ENCODE peak calls at places on chromosome 7, in four cellular contexts. U, C, R and M are unnamed samples.

GRCh38 chr7:45924283-45924682 is 3.2 kb upstream of the IGFBP3 start:
- DNase-seq in U (peak), C (no peak), R (no peak), M (no peak)

GRCh38 chr7:3238525-3239210 is 62.4 kb upstream of the SDK1 start:
- DNase-seq in R (no peak), U (no peak), C (no peak), M (no peak)

GRCh38 chr7:22178735-22179134 is 178.2 kb downstream of the RAPGEF5 start:
- DNase-seq in U (no peak), C (no peak), R (no peak), M (no peak)

GRCh38 chr7:128405345-128406146 is 4.2 kb downstream of the IMPDH1 start:
- DNase-seq in R (peak), U (peak), C (no peak), M (peak)

GRCh38 chr7:140672382-140673062 is at the start of gene ADCK2:
- DNase-seq in C (peak), R (peak), U (peak), M (peak)

GRCh38 chr7:102991540-102992214 is 78.9 kb downstream of the LRRC17 start:
- DNase-seq in C (no peak), U (no peak), R (peak), M (peak)

GRCh38 chr7:92058040-92058439 is 76.2 kb downstream of the CYP51A1 start:
- DNase-seq in U (no peak), R (no peak), C (no peak), M (peak)

GRCh38 chr7:116577320-116577871 is 52.6 kb downstream of the CAV1 start:
- DNase-seq in R (no peak), U (no peak), C (no peak), M (no peak)

GRCh38 chr7:107387077-107387476 is 82.8 kb upstream of the GPR22 start:
- DNase-seq in R (no peak), U (peak), C (no peak), M (no peak)

GRCh38 chr7:148986737-148987009 is 41.6 kb downstream of the PDIA4 start:
- DNase-seq in C (no peak), R (no peak), U (no peak), M (no peak)

GRCh38 chr7:148982596-148983219 is 45.6 kb downstream of the PDIA4 start:
- DNase-seq in C (no peak), R (no peak), U (no peak), M (peak)

GRCh38 chr7:148987010-148987750 is 41.1 kb downstream of the PDIA4 start:
- DNase-seq in U (peak), R (peak), C (peak), M (peak)

GRCh38 chr7:148979827-148980226 is 48.5 kb downstream of the PDIA4 start:
- DNase-seq in R (no peak), C (no peak), U (no peak), M (no peak)

GRCh38 chr7:148983220-148984146 is 44.8 kb downstream of the PDIA4 start:
- DNase-seq in C (no peak), U (peak), R (peak), M (peak)
- H3K27ac ChIP-seq in C (no peak), U (no peak), R (no peak), M (peak)

DNA sequence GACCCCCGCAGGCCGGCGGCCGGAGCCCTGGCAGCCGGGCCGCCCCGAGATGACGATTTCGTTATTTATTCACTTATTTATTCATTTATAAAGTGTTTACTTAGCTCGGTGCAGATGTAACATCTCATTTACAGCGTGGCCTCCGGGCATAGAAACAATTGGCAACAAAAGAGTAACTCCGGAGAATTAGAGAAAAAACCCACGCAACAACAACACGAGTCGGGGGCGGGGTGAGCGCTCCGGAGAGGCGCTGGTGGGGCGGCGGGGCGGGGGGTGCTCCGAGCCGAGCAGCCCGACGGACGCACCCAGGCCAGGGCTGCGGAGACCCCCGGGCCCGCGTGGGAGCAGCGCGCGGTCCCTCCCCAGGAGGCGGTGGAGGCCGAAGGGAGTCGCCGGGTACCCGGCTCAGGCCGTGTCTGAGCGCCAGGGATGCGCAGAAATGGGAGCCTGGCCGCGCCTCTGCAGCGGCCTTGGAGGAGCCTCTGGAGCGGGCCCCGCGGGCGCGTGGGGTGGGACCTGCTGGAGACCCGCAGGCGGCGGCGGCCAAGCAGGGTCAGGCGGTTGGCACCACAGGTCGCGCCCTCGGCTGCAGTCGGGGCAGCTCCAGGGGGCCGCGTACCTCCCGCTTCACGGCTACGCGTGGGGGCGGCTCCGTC is 14.3 kb downstream of the UNCX start:
- DNase-seq in C (no peak), U (no peak), R (no peak), M (no peak)
- H3K4me3 ChIP-seq in C (no peak), U (no peak), R (no peak), M (no peak)

GRCh38 chr7:38034062-38034907 is 113.8 kb downstream of the EPDR1 start:
- DNase-seq in R (no peak), U (no peak), C (no peak), M (peak)
- H3K27ac ChIP-seq in R (no peak), U (no peak), C (no peak), M (no peak)

DNA sequence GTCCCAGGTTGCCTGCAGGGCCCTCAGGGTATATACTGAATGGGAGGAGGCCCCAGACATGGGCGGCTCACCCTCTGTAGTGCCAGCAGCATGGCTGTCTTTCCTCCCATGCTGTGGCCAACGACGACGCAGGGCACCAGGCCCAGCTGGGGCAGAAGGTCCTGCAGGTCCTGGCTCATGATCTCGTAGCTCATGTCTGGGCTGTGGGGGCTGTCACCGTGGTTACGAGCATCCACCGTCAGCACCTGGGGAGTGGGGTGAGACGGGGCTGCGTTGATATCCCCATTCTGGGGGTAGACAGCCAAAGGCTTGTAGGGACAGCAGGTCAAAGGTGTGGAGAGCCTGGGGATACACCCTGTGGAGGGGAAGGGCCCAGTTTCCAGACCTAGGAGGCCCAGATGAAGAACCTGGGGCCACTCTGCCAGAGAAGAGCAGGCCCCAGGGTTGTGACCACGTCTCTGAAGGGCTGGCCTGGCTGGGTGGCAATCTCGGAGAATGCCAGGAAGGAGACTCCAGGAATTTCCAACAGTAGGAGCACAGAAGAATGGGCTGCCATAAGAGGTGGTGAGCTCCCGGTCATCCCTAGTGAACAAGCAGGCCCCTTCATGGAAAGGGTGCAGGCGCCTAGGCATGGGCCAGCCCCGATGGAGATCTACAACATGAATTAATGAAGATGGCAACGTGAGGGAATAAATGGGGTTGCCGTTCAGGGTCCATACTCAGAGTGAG is 947 bp downstream of the ABHD11 start:
- DNase-seq in C (no peak), U (peak), R (no peak), M (no peak)
- H3K4me3 ChIP-seq in C (peak), U (no peak), R (peak), M (peak)

GRCh38 chr7:123673752-123674398 is 18.2 kb downstream of the LMOD2 start:
- DNase-seq in U (no peak), C (no peak), R (no peak), M (no peak)

GRCh38 chr7:123673137-123673732 is 17.6 kb downstream of the LMOD2 start:
- DNase-seq in C (no peak), R (no peak), U (no peak), M (no peak)

GRCh38 chr7:123677316-123677715 is 21.6 kb downstream of the LMOD2 start:
- DNase-seq in C (no peak), R (no peak), U (no peak), M (no peak)

GRCh38 chr7:123674399-123675091 is 18.9 kb downstream of the LMOD2 start:
- DNase-seq in C (no peak), U (no peak), R (no peak), M (no peak)

DNA sequence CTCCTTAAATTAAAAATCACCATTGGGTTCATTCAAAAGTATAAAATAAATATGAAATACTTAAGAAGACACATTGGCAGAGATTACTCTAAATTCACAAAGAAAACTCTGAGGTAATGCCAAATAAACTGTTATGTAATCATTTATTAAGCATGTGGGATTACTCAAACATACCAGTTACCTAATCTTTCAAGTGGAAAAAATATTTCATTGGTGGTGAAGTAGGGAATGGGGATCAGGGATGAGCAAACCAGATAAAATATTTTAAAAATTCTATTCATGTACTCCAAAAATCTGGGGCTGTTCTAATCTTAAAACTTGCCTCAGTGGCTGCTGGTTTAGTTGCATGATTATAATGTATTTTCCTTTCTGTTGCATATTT is 19.4 kb downstream of the LMOD2 start:
- DNase-seq in C (no peak), U (no peak), R (no peak), M (no peak)
- H3K27ac ChIP-seq in C (no peak), U (no peak), R (no peak), M (no peak)

GRCh38 chr7:37448057-37448636 is 517 bp downstream of the ELMO1 start:
- DNase-seq in C (peak), U (no peak), R (no peak), M (no peak)

GRCh38 chr7:37452346-37452745 is 3.7 kb upstream of the ELMO1 start:
- DNase-seq in U (no peak), R (no peak), C (no peak), M (no peak)

GRCh38 chr7:37448637-37449331 is at the start of gene ELMO1:
- DNase-seq in U (peak), C (peak), R (peak), M (peak)

GRCh38 chr7:37450035-37450434 is 1.4 kb upstream of the ELMO1 start:
- DNase-seq in U (no peak), R (no peak), C (no peak), M (no peak)

DNA sequence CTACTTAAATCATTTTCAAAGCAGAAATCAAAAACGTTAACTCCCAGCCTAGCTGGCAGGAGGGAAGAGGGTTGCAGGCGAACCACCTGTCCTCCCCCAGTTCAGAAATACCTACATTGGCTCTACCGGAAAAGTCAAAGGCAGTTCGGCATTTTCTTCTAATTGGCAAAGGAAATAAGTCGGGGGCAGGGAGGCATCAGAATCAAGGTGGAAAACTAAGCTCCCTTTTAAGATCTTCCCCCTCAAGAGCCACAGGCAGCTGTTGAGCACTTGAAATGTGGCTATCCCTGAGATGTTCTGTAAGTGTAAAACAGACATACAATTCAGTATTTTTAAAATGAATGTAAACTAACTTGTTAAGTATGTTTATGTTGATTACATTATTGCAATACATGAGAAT is 957 bp upstream of the ELMO1 start:
- DNase-seq in U (no peak), C (no peak), R (no peak), M (no peak)
- H3K4me3 ChIP-seq in U (no peak), C (peak), R (no peak), M (no peak)

GRCh38 chr7:51210766-51211165 is 105.8 kb downstream of the COBL start:
- DNase-seq in U (no peak), R (no peak), C (no peak), M (no peak)
- H3K27ac ChIP-seq in U (no peak), R (no peak), C (no peak), M (no peak)

GRCh38 chr7:130940326-130940725 is 206.3 kb upstream of the KLF14 start:
- DNase-seq in C (no peak), U (no peak), R (no peak), M (no peak)

GRCh38 chr7:130937830-130938229 is 203.8 kb upstream of the KLF14 start:
- DNase-seq in R (no peak), U (no peak), C (no peak), M (no peak)

GRCh38 chr7:130939285-130940095 is 205.5 kb upstream of the KLF14 start:
- DNase-seq in R (no peak), U (no peak), C (no peak), M (no peak)

GRCh38 chr7:130937016-130937415 is 203.0 kb upstream of the KLF14 start:
- DNase-seq in U (no peak), R (no peak), C (no peak), M (no peak)

DNA sequence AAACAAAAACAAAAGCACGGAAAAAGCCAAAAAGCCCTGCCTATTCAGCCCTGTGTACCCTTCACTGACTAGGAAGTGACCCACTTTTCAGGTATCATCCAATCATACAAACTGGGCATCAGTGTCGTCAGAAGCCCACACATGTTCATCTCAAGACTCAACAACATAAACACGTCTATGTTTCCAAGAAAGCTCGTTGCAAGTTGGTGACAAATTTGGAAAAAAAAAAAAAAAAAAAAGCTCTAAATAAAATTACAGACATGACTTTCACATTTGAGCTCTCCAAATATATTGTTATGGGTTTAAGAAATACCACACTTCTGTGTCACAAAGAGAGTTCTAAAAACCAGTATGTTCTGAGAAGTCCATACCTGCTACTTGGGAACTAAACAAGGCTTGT is 204.7 kb upstream of the KLF14 start:
- DNase-seq in R (no peak), U (no peak), C (no peak), M (peak)
- H3K4me3 ChIP-seq in R (no peak), U (no peak), C (no peak), M (no peak)